ENCODE peak calls at places on chromosome 21, in seven cellular contexts. C, R, J, H, P, M and G are unnamed samples.

GRCh38 chr21:23452384-23453083 is 2154.7 kb downstream of the MRPL39 start:
- DNase-seq in C (no peak), R (no peak), M (peak), J (no peak), P (no peak), H (peak), G (no peak)

GRCh38 chr21:39104911-39105310 is 78.3 kb downstream of the PSMG1 start:
- DNase-seq in J (no peak), P (no peak), R (no peak), H (no peak), M (no peak), C (no peak), G (no peak)

GRCh38 chr21:19853709-19854575 is 1144.3 kb upstream of the NCAM2 start:
- DNase-seq in H (no peak), R (no peak), C (no peak), M (peak), J (peak), P (no peak), G (no peak)

GRCh38 chr21:44618909-44619308 is 7.0 kb downstream of the KRTAP10-8 start:
- DNase-seq in H (no peak), P (no peak), M (no peak), R (no peak), C (no peak), J (no peak), G (no peak)

GRCh38 chr21:35236090-35236489 is 187.0 kb upstream of the RUNX1 start:
- DNase-seq in P (no peak), R (no peak), H (no peak), M (no peak), C (no peak), J (no peak), G (no peak)

GRCh38 chr21:31476551-31477120 is 132.6 kb upstream of the TIAM1 start:
- DNase-seq in R (no peak), J (no peak), C (no peak), H (no peak), M (no peak), P (peak), G (no peak)

GRCh38 chr21:43902441-43902840 is 37.4 kb downstream of the AGPAT3 start:
- DNase-seq in C (peak), M (peak), H (no peak), P (no peak), R (no peak), J (no peak), G (no peak)

GRCh38 chr21:27132270-27132669 is 165.4 kb upstream of the ADAMTS5 start:
- DNase-seq in H (no peak), M (no peak), R (no peak), J (no peak), C (no peak), P (peak), G (no peak)

GRCh38 chr21:43865471-43866181 is 603 bp downstream of the AGPAT3 start:
- DNase-seq in J (peak), C (peak), M (peak), R (peak), P (peak), H (peak), G (peak)

GRCh38 chr21:43893536-43894205 is 28.6 kb downstream of the AGPAT3 start:
- DNase-seq in C (no peak), J (no peak), P (peak), H (no peak), M (no peak), R (no peak), G (peak)

GRCh38 chr21:37915941-37916794 is at the start of gene KCNJ6:
- DNase-seq in M (peak), P (peak), J (no peak), H (peak), R (no peak), C (no peak), G (peak)
- TF ChIP-seq CTCF in M (peak), P (peak), J (peak), H (peak), R (peak), C (no peak), G (peak)

GRCh38 chr21:36708512-36709029 is 9.7 kb downstream of the SIM2 start:
- DNase-seq in P (no peak), J (no peak), C (no peak), H (no peak), R (no peak), M (peak), G (no peak)

GRCh38 chr21:36706951-36707762 is 8.2 kb downstream of the SIM2 start:
- DNase-seq in J (no peak), C (no peak), H (no peak), M (peak), P (no peak), R (no peak), G (no peak)

GRCh38 chr21:36709030-36709867 is 10.3 kb downstream of the SIM2 start:
- DNase-seq in C (no peak), H (no peak), P (no peak), M (peak), R (no peak), J (no peak), G (no peak)

GRCh38 chr21:36706482-36706852 is 7.6 kb downstream of the SIM2 start:
- DNase-seq in M (no peak), P (no peak), C (no peak), H (no peak), R (no peak), J (no peak), G (no peak)

GRCh38 chr21:36707763-36708511 is 9.0 kb downstream of the SIM2 start:
- DNase-seq in M (peak), C (no peak), H (no peak), J (no peak), R (peak), P (no peak), G (no peak)
- H3K4me3 ChIP-seq in M (no peak), C (no peak), H (no peak), J (no peak), R (no peak), P (no peak), G (no peak)

DNA sequence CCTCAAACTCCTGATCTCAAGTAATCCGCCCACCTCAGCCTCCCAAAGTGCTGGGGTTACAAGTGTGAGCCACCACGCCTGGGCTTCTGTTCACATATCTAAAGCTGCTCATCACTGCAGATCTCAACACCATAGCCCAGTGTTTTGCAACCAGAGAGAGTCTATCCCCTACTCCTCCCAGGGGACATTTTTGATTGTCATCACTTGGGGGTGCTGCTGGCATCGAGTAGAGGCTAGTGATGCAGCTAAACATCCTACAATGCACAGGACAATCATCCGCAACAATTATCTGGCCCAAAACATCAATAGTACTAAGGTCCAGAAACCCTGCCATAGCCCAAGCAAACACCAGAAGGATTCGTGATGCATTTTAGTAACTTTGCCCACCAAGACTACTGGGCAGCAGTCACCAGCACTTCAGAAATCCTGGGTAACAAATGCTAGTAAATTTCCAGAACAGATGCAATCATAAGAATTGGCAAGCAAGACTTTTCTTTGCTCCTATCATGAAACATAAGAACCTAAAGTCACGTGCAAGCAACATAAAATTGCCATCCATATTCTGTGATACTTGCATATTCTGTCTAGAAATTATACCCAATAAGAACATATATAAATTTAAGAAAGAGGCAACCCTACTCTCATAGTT is 159.2 kb downstream of the APP start:
- DNase-seq in M (no peak), J (no peak), R (no peak), P (no peak), H (no peak), C (no peak), G (no peak)
- TF ChIP-seq CTCF in M (no peak), J (no peak), R (no peak), P (no peak), H (no peak), C (no peak), G (no peak)

GRCh38 chr21:41368361-41369104 is 6.7 kb downstream of the MX2 start:
- DNase-seq in P (no peak), R (no peak), C (no peak), M (no peak), H (no peak), J (no peak), G (no peak)
- H3K4me3 ChIP-seq in P (no peak), R (no peak), C (peak), M (no peak), H (no peak), J (peak), G (no peak)